ENCODE peak calls at places on chromosomes 2 and 18, in ten cellular contexts. L, K, W, O, M, A, I, X, V and B are unnamed samples.
A peak's percentile ranks its signal among the peaks of the same experiment; 100 is the strongest.

GRCh38 chr18:23484783-23485182 is 18.5 kb upstream of the RMC1 start:
- DNase-seq in L (no peak), O (no peak), M (no peak), K (no peak), W (no peak), I (no peak), V (no peak), X (no peak), A (no peak), B (no peak)

GRCh38 chr2:152383702-152384101 is 48.7 kb downstream of the FMNL2 start:
- DNase-seq in A (no peak), L (no peak), M (no peak), K (no peak), X (no peak), V (peak; percentile 46), O (no peak), I (no peak), W (no peak), B (no peak)

GRCh38 chr2:231721641-231722310 is 13.5 kb downstream of the PTMA start:
- DNase-seq in X (no peak), W (no peak), M (no peak), L (no peak), V (no peak), I (no peak), K (no peak), A (no peak), O (no peak), B (peak; percentile 40)

GRCh38 chr18:13264986-13265900 is 46.7 kb downstream of the LDLRAD4 start:
- DNase-seq in A (no peak), O (no peak), I (no peak), V (no peak), M (no peak), X (no peak), W (no peak), L (no peak), K (no peak), B (no peak)

GRCh38 chr18:48230459-48231113 is 178.6 kb downstream of the ZBTB7C start:
- DNase-seq in V (peak; percentile 59), A (peak; percentile 7), O (peak; percentile 53), W (peak; percentile 61), I (peak; percentile 45), L (peak; percentile 66), X (no peak), K (peak; percentile 61), M (peak; percentile 76), B (peak; percentile 61)

GRCh38 chr18:2390158-2390557 is 181.1 kb downstream of the METTL4 start:
- DNase-seq in I (no peak), A (no peak), V (peak; percentile 12), O (no peak), K (no peak), M (no peak), W (no peak), L (no peak), X (no peak), B (no peak)

GRCh38 chr2:46858697-46859080 is 56.9 kb downstream of the MCFD2 start:
- DNase-seq in O (peak; percentile 89), V (peak; percentile 92), W (peak; percentile 46), I (no peak), A (no peak), M (no peak), K (no peak), L (no peak), X (peak; percentile 99), B (no peak)

GRCh38 chr2:127106998-127107621 is at the start of gene BIN1:
- DNase-seq in O (peak; percentile 92), I (peak; percentile 94), V (peak; percentile 93), K (peak; percentile 74), W (peak; percentile 82), L (peak; percentile 81), A (peak; percentile 93), X (peak; percentile 66), M (peak; percentile 93), B (peak; percentile 90)

GRCh38 chr2:105691942-105692341 is 52.8 kb upstream of the NCK2 start:
- DNase-seq in W (no peak), O (no peak), M (no peak), I (peak; percentile 36), L (no peak), K (no peak), V (no peak), A (no peak), X (no peak), B (no peak)

GRCh38 chr2:9690252-9690651 is 59.5 kb upstream of the YWHAQ start:
- DNase-seq in W (peak; percentile 36), M (no peak), O (no peak), V (peak; percentile 31), X (no peak), I (no peak), A (no peak), L (no peak), K (no peak), B (no peak)

GRCh38 chr2:25198209-25198525 is 29.8 kb upstream of the POMC start:
- DNase-seq in W (no peak), L (no peak), K (no peak), V (no peak), M (no peak), O (no peak), X (no peak), A (no peak), I (no peak), B (no peak)

GRCh38 chr2:25201794-25202193 is 33.4 kb upstream of the POMC start:
- DNase-seq in O (no peak), X (no peak), V (no peak), A (no peak), L (no peak), W (no peak), K (no peak), I (no peak), M (no peak), B (no peak)

GRCh38 chr2:25204190-25204838 is 35.9 kb upstream of the POMC start:
- DNase-seq in M (no peak), W (no peak), L (no peak), O (no peak), V (no peak), X (no peak), A (peak; percentile 21), K (no peak), I (peak; percentile 82), B (no peak)

GRCh38 chr2:25202290-25202689 is 33.9 kb upstream of the POMC start:
- DNase-seq in L (no peak), A (no peak), V (no peak), O (no peak), K (no peak), I (no peak), X (no peak), W (no peak), M (no peak), B (no peak)

DNA sequence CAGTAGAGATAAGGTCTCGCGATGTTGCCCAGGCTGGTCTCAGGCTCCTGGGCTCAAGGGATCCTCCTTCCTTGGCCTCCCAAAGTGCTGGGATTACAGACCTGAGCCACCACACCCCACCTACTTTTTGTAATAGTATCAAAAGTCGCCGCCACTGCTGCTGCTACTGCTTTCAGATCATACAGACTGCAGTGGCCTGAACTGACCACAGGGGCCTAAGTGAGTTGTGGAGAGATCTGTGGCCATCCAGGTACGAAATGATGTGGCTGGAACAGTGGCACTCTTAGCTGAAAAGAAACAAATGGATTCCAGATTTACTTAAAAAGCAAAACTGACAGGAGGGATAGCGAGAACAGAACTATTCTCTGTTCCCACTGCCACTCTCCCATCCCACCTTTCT is 32.9 kb upstream of the POMC start:
- DNase-seq in K (no peak), L (peak; percentile 45), W (no peak), A (no peak), V (no peak), O (no peak), I (no peak), M (no peak), X (no peak), B (no peak)
- TF ChIP-seq CTCF in K (no peak), L (no peak), W (no peak), A (peak; percentile 21), V (peak; percentile 8), O (peak; percentile 28), I (no peak), M (peak; percentile 26), X (peak; percentile 33), B (no peak)

GRCh38 chr18:35376742-35377695 is at the start of gene ZNF396:
- DNase-seq in O (peak; percentile 58), W (peak; percentile 24), M (peak; percentile 80), I (peak; percentile 86), A (peak; percentile 41), V (peak; percentile 51), X (no peak), K (peak; percentile 23), L (peak; percentile 71), B (peak; percentile 86)
- TF ChIP-seq CTCF in O (no peak), W (no peak), M (no peak), I (no peak), A (no peak), V (no peak), X (no peak), K (no peak), L (no peak), B (no peak)

DNA sequence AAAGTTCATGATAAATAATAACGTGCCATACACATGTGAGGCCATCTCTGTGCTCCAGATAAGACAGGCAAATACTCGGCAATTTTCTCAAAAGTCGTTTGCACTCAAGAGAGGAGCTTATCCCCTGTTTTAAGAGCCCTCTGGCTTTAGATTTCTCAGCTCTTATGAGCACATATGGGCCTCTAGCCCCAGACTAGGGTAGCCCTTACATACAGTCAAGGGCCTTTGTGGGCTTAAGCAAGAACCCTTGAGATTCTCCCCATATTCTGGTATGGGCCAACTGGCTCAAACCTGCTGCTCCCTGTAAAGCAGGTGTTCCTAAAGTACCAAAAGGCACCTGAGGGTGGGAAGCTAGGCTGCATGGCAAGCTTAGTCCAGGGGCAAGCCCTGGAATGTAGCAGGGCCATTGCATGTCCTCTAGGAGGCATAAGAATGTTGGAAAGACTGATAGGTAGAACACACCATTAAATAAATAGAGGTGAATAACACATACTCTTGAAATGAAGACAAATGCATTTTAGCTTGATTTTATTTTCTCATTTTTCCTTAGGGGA is 66.1 kb downstream of the FASTKD2 start:
- DNase-seq in X (no peak), W (no peak), O (no peak), I (no peak), A (no peak), V (no peak), K (no peak), L (no peak), M (no peak), B (no peak)
- TF ChIP-seq CTCF in X (no peak), W (no peak), O (no peak), I (no peak), A (no peak), V (no peak), K (no peak), L (no peak), M (no peak), B (no peak)

GRCh38 chr2:128260239-128261138 is 58.2 kb downstream of the HS6ST1 start:
- DNase-seq in L (peak; percentile 21), I (no peak), O (peak; percentile 87), K (peak; percentile 79), W (peak; percentile 76), M (peak; percentile 25), X (peak; percentile 26), A (peak; percentile 59), V (peak; percentile 67), B (no peak)
- TF ChIP-seq CTCF in L (no peak), I (no peak), O (peak; percentile 36), K (peak; percentile 55), W (peak; percentile 14), M (no peak), X (peak; percentile 48), A (no peak), V (peak; percentile 4), B (no peak)